ENCODE peak calls at places on chromosomes 1 and 21, in six cellular contexts. S is lower leg skin, R is IMR-90, L is PC-9, A is neural crest cell, I is mucosa of descending colon. W is an unnamed sample.

GRCh38 chr1:82064701-82065100 is 264.0 kb downstream of the ADGRL2 start:
- DNase-seq in I (no peak), S (no peak), R (no peak), A (no peak), L (no peak), W (no peak)

GRCh38 chr21:29130234-29130993 is at the start of gene MAP3K7CL:
- DNase-seq in L (peak; percentile 35), A (no peak), S (peak; percentile 69), I (peak; percentile 7), R (peak; percentile 100), W (no peak)

GRCh38 chr1:169236880-169237279 is 130.4 kb downstream of the ATP1B1 start:
- DNase-seq in I (no peak), L (no peak), R (no peak), S (no peak), A (no peak), W (no peak)

GRCh38 chr1:37473431-37474050 is 839 bp upstream of the ZC3H12A start:
- DNase-seq in S (no peak), A (no peak), I (peak; percentile 54), R (no peak), L (no peak), W (no peak)

GRCh38 chr1:10679521-10680220 is 116.8 kb downstream of the CASZ1 start:
- DNase-seq in A (no peak), L (no peak), S (no peak), I (peak; percentile 65), R (peak; percentile 62), W (no peak)

GRCh38 chr1:227298532-227299174 is 19.6 kb downstream of the CDC42BPA start:
- DNase-seq in I (no peak), R (no peak), S (no peak), A (no peak), L (no peak), W (no peak)

GRCh38 chr1:161209790-161210409 is 5.2 kb upstream of the FCER1G start:
- DNase-seq in R (peak; percentile 67), S (peak; percentile 66), L (peak; percentile 43), I (peak; percentile 78), A (peak; percentile 73), W (no peak)

GRCh38 chr1:231959225-231959884 is 332.8 kb downstream of the DISC1 start:
- DNase-seq in I (no peak), L (no peak), R (no peak), A (no peak), S (no peak), W (no peak)

GRCh38 chr1:62772607-62773295 is 11.2 kb upstream of the ATG4C start:
- DNase-seq in S (no peak), I (no peak), A (no peak), L (no peak), R (no peak), W (no peak)

GRCh38 chr21:14989359-14989758 is 75.4 kb downstream of the NRIP1 start:
- DNase-seq in I (no peak), R (peak; percentile 77), L (no peak), S (no peak), A (no peak), W (no peak)

GRCh38 chr21:22791986-22792560 is 1793.9 kb downstream of the NCAM2 start:
- DNase-seq in L (no peak), S (no peak), R (peak; percentile 38), A (peak; percentile 4), I (peak; percentile 38), W (no peak)

DNA sequence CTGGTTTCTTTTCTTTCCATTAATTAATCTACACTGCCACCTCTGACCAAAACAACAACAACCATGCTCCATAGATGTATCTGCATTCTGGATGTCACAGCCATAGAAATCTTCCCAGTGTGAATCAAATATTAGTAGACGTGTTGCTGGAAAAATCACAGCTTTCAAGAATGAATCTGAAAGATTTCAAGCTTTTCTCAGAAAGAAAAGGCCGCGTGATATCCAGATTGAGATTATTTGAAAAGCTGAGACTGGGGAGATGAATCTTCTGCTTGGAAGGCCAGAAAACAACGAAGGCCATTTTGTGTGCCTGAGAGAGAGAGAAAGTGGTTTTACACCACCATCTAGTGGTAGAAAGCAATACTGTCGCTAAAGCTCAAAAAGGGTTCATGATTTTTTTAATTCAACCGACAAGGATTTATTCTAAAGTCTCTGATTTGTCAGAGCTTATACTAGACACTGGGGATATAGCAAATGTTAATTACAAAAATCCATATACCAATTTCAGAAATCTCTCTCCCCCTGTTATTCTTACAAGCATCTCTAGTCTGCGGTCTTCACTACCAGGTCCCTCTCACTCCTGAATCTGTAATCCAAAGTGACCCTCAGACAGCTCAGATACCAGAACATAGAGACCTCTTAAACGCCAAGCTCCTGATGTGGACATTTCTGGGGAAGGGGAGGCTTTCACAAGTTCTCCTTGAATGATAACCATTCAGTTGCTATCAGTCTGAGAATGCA is 87.5 kb upstream of the SGIP1 start:
- DNase-seq in I (peak; percentile 56), R (peak; percentile 76), L (peak; percentile 36), S (peak; percentile 26), A (peak; percentile 50), W (no peak)
- TF ChIP-seq CTCF in I (peak; percentile 60), R (peak; percentile 98), L (peak; percentile 86), S (no peak), A (peak; percentile 96), W (peak; percentile 86)

GRCh38 chr1:41422306-41422705 is 61.1 kb downstream of the FOXO6 start:
- DNase-seq in S (no peak), R (no peak), I (no peak), L (no peak), A (no peak), W (no peak)

GRCh38 chr1:41425369-41425768 is 59.1 kb downstream of the EDN2 start:
- DNase-seq in L (no peak), S (no peak), A (no peak), I (no peak), R (no peak), W (no peak)

GRCh38 chr1:41426201-41426890 is 58.1 kb downstream of the EDN2 start:
- DNase-seq in I (no peak), A (no peak), L (no peak), S (no peak), R (no peak), W (no peak)

GRCh38 chr1:41424581-41425118 is 59.8 kb downstream of the EDN2 start:
- DNase-seq in L (no peak), I (no peak), S (no peak), A (no peak), R (no peak), W (no peak)

GRCh38 chr1:41423511-41424191 is 60.8 kb downstream of the EDN2 start:
- DNase-seq in R (no peak), S (no peak), A (no peak), I (peak; percentile 18), L (peak; percentile 45), W (no peak)
- TF ChIP-seq CTCF in R (no peak), S (no peak), A (peak; percentile 33), I (no peak), L (peak; percentile 55), W (no peak)

GRCh38 chr21:40640427-40640826 is 206.5 kb downstream of the DSCAM start:
- DNase-seq in A (no peak), R (no peak), L (no peak), S (no peak), I (no peak), W (no peak)
- TF ChIP-seq CTCF in A (no peak), R (no peak), L (no peak), S (no peak), I (no peak), W (no peak)

GRCh38 chr21:45723049-45723958 is 79.8 kb downstream of the PCBP3 start:
- DNase-seq in R (no peak), L (no peak), S (no peak), I (no peak), A (no peak), W (peak; percentile 76)
- TF ChIP-seq CTCF in R (no peak), L (no peak), S (no peak), I (no peak), A (no peak), W (no peak)

GRCh38 chr21:45918835-45919467 is 62.6 kb upstream of the COL6A1 start:
- DNase-seq in S (no peak), R (no peak), A (no peak), I (no peak), L (no peak), W (no peak)
- TF ChIP-seq CTCF in S (no peak), R (no peak), A (no peak), I (no peak), L (no peak), W (no peak)